ENCODE peak calls at places on chromosome 17, in six cellular contexts. B, K, H, Z, Q and R are unnamed samples.

GRCh38 chr17:62895650-62896301 is 70.3 kb upstream of the TANC2 start:
- DNase-seq in H (no peak), Z (no peak), B (no peak), Q (no peak), K (no peak), R (peak)

GRCh38 chr17:11006530-11006929 is 168.6 kb upstream of the PIRT start:
- DNase-seq in K (no peak), Q (no peak), B (no peak), H (no peak), Z (no peak), R (no peak)

GRCh38 chr17:29835438-29836351 is 94.3 kb downstream of the SSH2 start:
- DNase-seq in H (no peak), Z (no peak), K (no peak), B (no peak), Q (no peak), R (no peak)

GRCh38 chr17:80848449-80849102 is 143.1 kb upstream of the CHMP6 start:
- DNase-seq in Z (no peak), B (no peak), H (no peak), Q (no peak), K (no peak), R (no peak)

GRCh38 chr17:57455063-57455914 is 199.0 kb downstream of the MSI2 start:
- DNase-seq in K (no peak), H (peak), B (no peak), Z (no peak), Q (no peak), R (peak)

GRCh38 chr17:27319536-27320221 is 25.8 kb downstream of the WSB1 start:
- DNase-seq in Q (no peak), H (no peak), K (no peak), B (no peak), Z (peak), R (no peak)

GRCh38 chr17:40499551-40500189 is 1.8 kb downstream of the TNS4 start:
- DNase-seq in K (peak), Q (peak), H (no peak), B (no peak), Z (peak), R (no peak)

GRCh38 chr17:20127660-20128413 is 118.7 kb downstream of the SPECC1 start:
- DNase-seq in B (no peak), H (no peak), Z (no peak), K (no peak), Q (peak), R (no peak)

GRCh38 chr17:35097776-35098175 is 21.9 kb downstream of the RAD51D start:
- DNase-seq in Z (no peak), B (no peak), H (no peak), Q (no peak), K (no peak), R (no peak)

GRCh38 chr17:35245196-35245486 is 2.3 kb downstream of the SLFN5 start:
- DNase-seq in K (no peak), Q (no peak), B (no peak), H (no peak), Z (no peak), R (no peak)

GRCh38 chr17:9824094-9824493 is 1.6 kb upstream of the GLP2R start:
- DNase-seq in H (no peak), Q (no peak), Z (no peak), K (no peak), B (no peak), R (no peak)

GRCh38 chr17:48636177-48637018 is 10.2 kb upstream of the HOXB9 start:
- DNase-seq in H (no peak), Z (peak), Q (peak), K (peak), B (peak), R (peak)

GRCh38 chr17:1484586-1485310 is 7.7 kb downstream of the MYO1C start:
- DNase-seq in B (peak), H (peak), K (peak), Q (peak), Z (peak), R (no peak)

GRCh38 chr17:61532818-61533217 is 58.2 kb downstream of the NACA2 start:
- DNase-seq in B (no peak), Z (no peak), K (no peak), H (no peak), Q (no peak), R (no peak)

GRCh38 chr17:55154101-55154500 is 110.7 kb upstream of the HLF start:
- DNase-seq in K (no peak), H (no peak), B (no peak), Q (no peak), Z (no peak), R (no peak)

GRCh38 chr17:11026903-11027302 is 189.0 kb upstream of the PIRT start:
- DNase-seq in Z (no peak), Q (no peak), B (no peak), K (no peak), H (no peak), R (no peak)

GRCh38 chr17:38883592-38884526 is 14.0 kb downstream of the LASP1 start:
- DNase-seq in Z (peak), H (no peak), Q (no peak), K (no peak), B (no peak), R (no peak)

GRCh38 chr17:38877130-38877851 is 7.4 kb downstream of the LASP1 start:
- DNase-seq in Z (no peak), K (no peak), H (no peak), B (no peak), Q (no peak), R (peak)

GRCh38 chr17:38875477-38876080 is 5.7 kb downstream of the LASP1 start:
- DNase-seq in B (no peak), Q (no peak), K (no peak), Z (no peak), H (no peak), R (no peak)

GRCh38 chr17:38881600-38882191 is 11.8 kb downstream of the LASP1 start:
- DNase-seq in B (peak), H (no peak), K (peak), Q (no peak), Z (no peak), R (peak)

DNA sequence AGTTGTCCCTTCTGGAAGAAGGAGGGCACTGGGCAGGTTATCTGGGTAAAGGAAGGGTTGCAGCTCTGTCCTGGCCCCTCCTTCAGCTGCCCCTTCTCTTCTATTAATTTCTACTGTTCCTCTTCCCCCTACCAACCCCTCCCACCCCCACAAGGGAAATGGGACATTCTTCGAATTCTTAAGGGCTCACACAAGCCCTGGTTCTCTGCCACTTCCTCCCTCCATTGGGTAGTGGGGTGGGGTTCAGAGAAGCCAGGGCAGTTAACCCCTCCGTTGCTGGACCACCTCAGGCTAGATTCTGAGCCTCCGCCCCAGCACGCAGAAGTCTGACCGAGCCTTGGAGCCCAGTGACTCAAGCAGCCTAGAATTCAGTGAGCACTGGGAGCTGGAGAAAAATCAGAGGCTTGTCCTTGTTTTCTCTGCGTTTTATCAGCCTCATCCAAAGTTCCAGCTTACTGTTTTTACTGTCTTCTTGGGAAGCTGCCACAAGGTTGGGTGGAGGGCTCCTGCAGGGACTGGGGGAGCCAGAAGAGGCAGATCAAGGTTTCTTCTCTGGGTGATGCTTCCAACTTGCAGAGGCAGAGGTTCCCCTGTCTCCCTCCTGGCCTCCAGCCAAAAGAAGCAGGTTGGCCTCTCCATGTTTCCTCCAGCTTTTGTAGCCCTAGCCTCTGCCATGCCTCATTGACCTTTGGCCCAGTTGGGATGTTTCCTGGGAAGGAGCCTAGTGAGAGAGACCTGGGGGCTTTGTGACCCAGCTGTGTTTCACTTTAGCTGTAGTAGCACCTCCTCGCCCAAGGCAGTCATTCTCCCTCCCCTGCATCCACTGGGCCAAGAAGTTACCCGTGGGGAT is 10.2 kb downstream of the LASP1 start:
- DNase-seq in Z (peak), B (no peak), H (no peak), Q (no peak), K (no peak), R (no peak)
- TF ChIP-seq GABPA in Z (no peak), B (no peak), H (no peak), Q (no peak), K (no peak), R (no peak)

GRCh38 chr17:2563061-2563460 is 30.4 kb upstream of the PAFAH1B1 start:
- DNase-seq in H (no peak), K (no peak), Q (no peak), Z (no peak), B (no peak), R (no peak)
- TF ChIP-seq GABPA in H (no peak), K (no peak), Q (no peak), Z (no peak), B (no peak), R (no peak)

DNA sequence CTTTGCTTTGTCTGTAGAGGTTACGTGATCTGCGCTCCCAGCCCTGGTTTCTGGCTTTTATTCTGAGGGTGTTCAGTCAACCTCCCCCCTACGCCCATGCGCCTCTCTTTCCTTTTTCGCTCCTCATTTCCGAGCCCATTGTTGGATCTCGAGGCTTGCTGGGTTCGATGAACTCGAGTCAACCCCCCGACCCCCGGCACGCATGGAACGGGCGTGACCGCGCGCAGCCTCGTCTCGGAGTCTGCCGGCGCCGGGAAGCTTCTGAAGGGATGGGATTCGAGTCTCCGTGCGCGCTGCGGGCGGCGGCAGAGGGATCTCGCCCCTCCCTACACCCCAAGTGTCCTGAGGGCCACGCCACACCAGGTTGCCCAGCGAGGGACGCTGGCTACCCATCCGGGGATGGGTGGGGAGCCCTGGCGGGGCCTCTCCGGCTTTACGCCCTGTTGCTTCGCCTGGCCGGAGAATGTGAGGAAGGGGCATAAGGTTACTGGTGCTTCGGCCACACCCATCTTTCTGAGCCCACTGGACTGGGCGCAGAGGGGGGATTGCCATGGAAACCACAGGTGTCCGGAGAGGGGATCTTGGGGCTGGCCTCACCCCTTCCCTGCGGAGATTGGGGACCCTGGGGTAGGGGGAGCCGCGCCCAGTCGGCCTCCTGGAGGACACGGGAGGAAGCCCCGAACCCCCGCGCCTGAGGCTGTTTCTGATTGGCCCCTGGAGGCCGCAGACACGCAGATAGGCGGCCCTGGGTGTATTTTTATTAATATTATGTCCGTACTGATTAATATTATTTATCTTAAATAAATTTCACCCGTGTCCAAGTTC is 1.8 kb downstream of the MAPT start:
- DNase-seq in Q (no peak), H (no peak), B (no peak), K (peak), Z (peak), R (no peak)
- TF ChIP-seq GABPA in Q (no peak), H (no peak), B (no peak), K (no peak), Z (no peak), R (no peak)

DNA sequence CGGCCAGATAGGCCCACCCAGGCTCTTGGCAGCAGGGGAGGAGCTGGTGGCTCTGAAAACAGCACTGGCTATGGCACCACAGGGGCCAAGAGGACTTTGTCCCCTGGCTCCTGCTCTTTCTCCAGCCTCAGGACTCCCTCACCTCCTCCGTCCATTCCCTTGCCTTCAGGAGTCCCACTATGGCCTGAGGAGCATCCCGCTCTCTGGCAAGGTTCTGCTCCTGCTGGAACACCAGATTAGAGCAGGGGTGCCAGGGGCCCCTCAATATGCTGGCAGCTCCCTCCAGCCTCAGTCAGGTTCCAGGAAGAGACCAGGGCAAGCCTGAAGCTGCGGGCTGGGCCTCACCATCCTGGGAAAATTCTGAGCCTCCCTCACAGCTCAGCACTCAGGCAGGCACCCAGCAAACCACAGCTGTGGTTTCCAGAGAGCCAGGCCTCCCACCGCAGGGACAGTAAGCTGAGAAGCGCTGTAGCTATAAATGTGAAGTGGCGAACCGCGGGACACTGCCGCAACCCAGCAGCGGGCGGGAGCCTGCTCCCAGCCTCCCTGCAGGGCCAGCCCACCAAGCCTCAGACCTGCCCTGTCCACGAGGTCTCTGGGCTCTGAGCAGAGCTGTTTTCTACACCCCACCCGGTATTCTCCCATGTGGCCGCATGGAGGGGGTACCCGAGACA is 25.7 kb downstream of the C17orf100 start:
- DNase-seq in B (no peak), H (no peak), Q (peak), K (no peak), Z (no peak), R (no peak)
- TF ChIP-seq GABPA in B (no peak), H (no peak), Q (no peak), K (no peak), Z (no peak), R (no peak)

GRCh38 chr17:71899317-71899716 is 221.5 kb upstream of the SOX9 start:
- DNase-seq in Q (no peak), B (no peak), K (no peak), H (no peak), Z (no peak), R (no peak)

GRCh38 chr17:71902931-71903506 is 217.8 kb upstream of the SOX9 start:
- DNase-seq in H (no peak), Q (no peak), K (no peak), Z (no peak), B (no peak), R (no peak)

GRCh38 chr17:71905632-71906031 is 215.2 kb upstream of the SOX9 start:
- DNase-seq in Z (no peak), H (no peak), K (no peak), B (no peak), Q (no peak), R (no peak)

DNA sequence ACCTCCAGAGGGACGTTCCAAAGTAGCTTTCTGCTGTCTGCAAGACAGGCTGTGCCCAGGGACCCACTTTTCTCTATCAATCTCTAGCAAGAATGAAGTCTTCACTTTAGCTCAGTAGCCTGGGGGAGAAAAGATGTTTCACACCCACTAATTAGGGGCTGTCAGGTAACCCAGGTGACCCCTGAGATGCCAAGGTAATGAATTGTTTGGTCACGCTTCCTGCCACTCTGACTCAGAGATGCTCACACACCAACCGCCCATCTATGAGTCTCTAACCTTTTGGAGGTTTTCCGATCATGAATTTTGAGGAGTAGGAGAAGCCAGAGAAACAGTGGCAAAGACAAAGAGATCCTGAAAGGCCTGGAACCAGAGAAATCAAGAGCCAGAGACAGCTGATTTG is 220.0 kb upstream of the SOX9 start:
- DNase-seq in Q (no peak), H (no peak), B (no peak), Z (no peak), K (no peak), R (no peak)
- TF ChIP-seq GABPA in Q (no peak), H (no peak), B (no peak), Z (no peak), K (no peak), R (no peak)